ENCODE peak calls at places on chromosomes 13 and 19, in nine cellular contexts. K is aorta, C is cardiac fibroblast, N is T-helper 2 cell, P is epithelial cell of esophagus, H is SW 1271, B is left lung, X is CMK, Z is WTC11. U is an unnamed sample.
A peak's percentile ranks its signal among the peaks of the same experiment; 100 is the strongest.

GRCh38 chr19:48659768-48660167 is 13.0 kb downstream of the NTN5 start:
- DNase-seq in K (no peak), C (no peak), N (peak; percentile 33), P (peak; percentile 78), H (no peak), B (no peak), X (no peak), Z (no peak), U (no peak)

GRCh38 chr19:31979949-31980670 is 365.3 kb upstream of the ZNF507 start:
- DNase-seq in K (no peak), C (no peak), N (no peak), P (no peak), H (no peak), B (no peak), X (no peak), Z (no peak), U (peak; percentile 19)

GRCh38 chr19:2922987-2923386 is 21.8 kb downstream of the ZNF77 start:
- DNase-seq in K (no peak), C (peak; percentile 20), N (no peak), P (peak; percentile 90), H (no peak), B (no peak), X (no peak), Z (no peak), U (no peak)

GRCh38 chr13:112668924-112669323 is 20.9 kb upstream of the ATP11A start:
- DNase-seq in K (peak; percentile 26), C (no peak), N (no peak), P (no peak), H (no peak), B (no peak), X (no peak), Z (no peak), U (peak; percentile 34)

GRCh38 chr19:3285647-3286176 is 61.3 kb downstream of the CELF5 start:
- DNase-seq in K (no peak), C (peak; percentile 28), N (peak; percentile 19), P (no peak), H (no peak), B (no peak), X (no peak), Z (no peak), U (peak; percentile 98)

GRCh38 chr19:6005321-6006069 is 27.6 kb upstream of the RANBP3 start:
- DNase-seq in K (no peak), C (no peak), N (no peak), P (no peak), H (no peak), B (no peak), X (no peak), Z (no peak), U (no peak)

GRCh38 chr13:112891477-112892401 is 77.3 kb upstream of the MCF2L start:
- DNase-seq in K (no peak), C (no peak), N (no peak), P (no peak), H (no peak), B (peak; percentile 32), X (no peak), Z (peak; percentile 52), U (peak; percentile 76)

GRCh38 chr13:21013682-21014038 is 47.7 kb downstream of the LATS2 start:
- DNase-seq in K (no peak), C (no peak), N (no peak), P (no peak), H (no peak), B (no peak), X (no peak), Z (no peak), U (no peak)

GRCh38 chr13:98195054-98195791 is 18.2 kb upstream of the RNF113B start:
- DNase-seq in K (no peak), C (no peak), N (no peak), P (no peak), H (no peak), B (no peak), X (no peak), Z (no peak), U (no peak)

GRCh38 chr19:38535212-38535611 is 82.5 kb downstream of the MAP4K1 start:
- DNase-seq in K (no peak), C (no peak), N (no peak), P (no peak), H (no peak), B (no peak), X (no peak), Z (no peak), U (no peak)

GRCh38 chr13:112960671-112961070 is 8.3 kb upstream of the MCF2L start:
- DNase-seq in K (peak; percentile 65), C (no peak), N (no peak), P (no peak), H (no peak), B (no peak), X (no peak), Z (no peak), U (no peak)

GRCh38 chr19:34996978-34997640 is 3.0 kb upstream of the GRAMD1A start:
- DNase-seq in K (peak; percentile 61), C (peak; percentile 80), N (peak; percentile 78), P (no peak), H (no peak), B (no peak), X (no peak), Z (no peak), U (no peak)

GRCh38 chr13:58721273-58721672 is 1089.7 kb downstream of the PCDH17 start:
- DNase-seq in K (no peak), C (no peak), N (no peak), P (no peak), H (no peak), B (no peak), X (no peak), Z (no peak), U (no peak)

GRCh38 chr19:18274776-18275356 is 614 bp upstream of the IQCN start:
- DNase-seq in K (peak; percentile 94), C (peak; percentile 92), N (no peak), P (peak; percentile 77), H (peak; percentile 72), B (peak; percentile 83), X (no peak), Z (no peak), U (no peak)

GRCh38 chr19:15126511-15126910 is 19.3 kb downstream of the SYDE1 start:
- DNase-seq in K (no peak), C (no peak), N (no peak), P (no peak), H (no peak), B (no peak), X (no peak), Z (no peak), U (no peak)

GRCh38 chr19:8221161-8221560 is 12.0 kb downstream of the CERS4 start:
- DNase-seq in K (no peak), C (no peak), N (no peak), P (no peak), H (no peak), B (no peak), X (no peak), Z (no peak), U (no peak)

GRCh38 chr19:8335343-8336071 is 7.6 kb downstream of the KANK3 start:
- DNase-seq in K (no peak), C (no peak), N (peak; percentile 51), P (no peak), H (no peak), B (no peak), X (no peak), Z (peak; percentile 59), U (peak; percentile 70)

GRCh38 chr13:22173605-22174004 is 502.7 kb downstream of the FGF9 start:
- DNase-seq in K (no peak), C (no peak), N (no peak), P (peak; percentile 39), H (peak; percentile 8), B (no peak), X (no peak), Z (no peak), U (no peak)

GRCh38 chr13:32334676-32335075 is 19.4 kb downstream of the BRCA2 start:
- DNase-seq in K (no peak), C (peak; percentile 25), N (no peak), P (no peak), H (no peak), B (no peak), X (no peak), Z (no peak), U (no peak)